ENCODE peak calls at places on chromosomes 13 and 19, in nine cellular contexts. B is choroid plexus epithelial cell, C is AG10803, Y is tibial nerve, P is IMR-90, T is fibroblast of villous mesenchyme, F is Peyer's patch, L is fibroblast of the aortic adventitia, J is transverse colon. K is an unnamed sample.
A peak's percentile ranks its signal among the peaks of the same experiment; 100 is the strongest.

GRCh38 chr13:80235131-80235530 is 105.8 kb downstream of the SPRY2 start:
- DNase-seq in L (no peak), Y (no peak), P (no peak), J (no peak), B (peak; percentile 31), C (no peak), F (no peak), T (peak; percentile 45), K (no peak)

GRCh38 chr19:46798713-46799112 is 10.3 kb upstream of the SLC1A5 start:
- DNase-seq in J (no peak), F (no peak), L (no peak), B (no peak), C (no peak), Y (no peak), T (no peak), P (no peak), K (no peak)

GRCh38 chr13:51518847-51519246 is 65.4 kb upstream of the WDFY2 start:
- DNase-seq in L (no peak), C (peak; percentile 55), B (no peak), P (peak; percentile 40), J (no peak), F (no peak), T (no peak), Y (no peak), K (peak; percentile 55)

GRCh38 chr13:104577029-104577820 is 1511.0 kb upstream of the SLC10A2 start:
- DNase-seq in C (no peak), B (no peak), J (no peak), T (no peak), P (peak; percentile 16), Y (no peak), F (no peak), L (peak; percentile 24), K (no peak)

GRCh38 chr13:46598820-46599180 is 45.8 kb downstream of the LRCH1 start:
- DNase-seq in F (no peak), P (no peak), T (no peak), J (no peak), L (no peak), B (no peak), Y (no peak), C (no peak), K (peak; percentile 28)

GRCh38 chr19:42276821-42277220 is 7.8 kb downstream of the CIC start:
- DNase-seq in B (no peak), P (no peak), L (no peak), J (no peak), T (no peak), C (no peak), Y (no peak), F (no peak), K (peak; percentile 56)

GRCh38 chr19:33394723-33395560 is 21.4 kb downstream of the CEBPG start:
- DNase-seq in J (no peak), L (no peak), T (no peak), P (no peak), F (no peak), Y (no peak), C (peak; percentile 27), B (no peak), K (no peak)

GRCh38 chr19:48539503-48540096 is 12.4 kb upstream of the SULT2B1 start:
- DNase-seq in T (peak; percentile 50), Y (peak; percentile 12), F (no peak), C (peak; percentile 28), B (peak; percentile 54), P (peak; percentile 82), L (peak; percentile 63), J (peak; percentile 61), K (no peak)

GRCh38 chr19:17216058-17216670 is 1.0 kb downstream of the USE1 start:
- DNase-seq in Y (no peak), T (no peak), B (no peak), L (no peak), J (no peak), P (no peak), C (no peak), F (no peak), K (no peak)

GRCh38 chr13:101841687-101842086 is 389.2 kb downstream of the ITGBL1 start:
- DNase-seq in J (no peak), P (no peak), B (no peak), L (no peak), F (no peak), T (no peak), C (no peak), Y (no peak), K (no peak)

GRCh38 chr13:89628567-89628966 is 1718.9 kb upstream of the MIR17HG start:
- DNase-seq in T (no peak), L (no peak), Y (no peak), C (no peak), B (no peak), F (no peak), P (no peak), J (no peak), K (no peak)

GRCh38 chr19:8342316-8342683 is 762 bp downstream of the KANK3 start:
- DNase-seq in C (no peak), F (no peak), P (no peak), Y (no peak), L (no peak), B (no peak), T (no peak), J (no peak), K (no peak)

GRCh38 chr19:8342684-8343482 is at the start of gene KANK3:
- DNase-seq in J (peak; percentile 95), Y (peak; percentile 85), F (peak; percentile 85), T (peak; percentile 97), L (peak; percentile 87), C (peak; percentile 93), B (peak; percentile 97), P (peak; percentile 90), K (peak; percentile 97)

GRCh38 chr19:8338835-8339234 is 4.2 kb downstream of the KANK3 start:
- DNase-seq in T (no peak), B (no peak), P (no peak), J (no peak), F (no peak), Y (no peak), C (no peak), L (no peak), K (no peak)

GRCh38 chr19:8337728-8338127 is 5.3 kb downstream of the KANK3 start:
- DNase-seq in F (no peak), Y (no peak), T (no peak), J (peak; percentile 13), L (no peak), C (no peak), B (no peak), P (no peak), K (no peak)

DNA sequence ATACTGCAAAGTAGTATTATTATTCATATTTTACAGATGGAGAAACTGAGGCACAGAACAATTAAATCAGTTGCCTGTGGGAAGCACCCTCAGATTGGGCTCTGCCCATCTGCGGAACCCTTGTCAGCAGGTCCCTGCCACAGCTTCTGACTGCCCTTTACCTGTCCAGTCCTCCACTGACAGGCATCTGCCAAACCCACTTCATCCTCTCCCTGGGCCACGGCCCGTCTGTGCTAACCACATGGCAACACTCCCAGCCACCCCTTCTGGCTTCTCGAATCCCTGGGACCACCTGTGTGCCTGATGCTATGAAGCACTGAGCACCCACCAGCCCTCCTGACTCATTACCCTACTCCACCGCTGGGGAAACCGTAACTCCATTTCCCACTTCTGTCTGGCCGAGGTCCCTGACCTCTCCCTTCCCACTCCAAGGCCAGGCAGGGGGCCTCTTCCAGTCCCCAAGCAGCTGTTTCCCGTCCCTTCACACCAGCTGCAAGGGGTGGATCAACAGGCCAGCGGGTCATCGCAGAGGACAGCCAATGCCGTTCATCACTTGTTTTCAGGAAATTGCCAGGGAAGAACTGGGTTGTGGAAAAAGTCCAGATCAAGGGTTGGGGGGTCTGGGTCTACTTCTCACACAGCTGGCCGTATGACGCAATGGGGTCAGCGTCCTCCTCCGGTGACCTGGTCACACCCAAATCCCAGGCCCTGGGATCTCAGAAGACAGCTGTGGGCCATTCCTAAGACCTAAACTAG is 2.5 kb downstream of the KANK3 start:
- DNase-seq in L (no peak), J (peak; percentile 30), Y (no peak), B (no peak), C (no peak), T (peak; percentile 96), F (no peak), P (no peak), K (no peak)
- TF ChIP-seq CTCF in L (no peak), J (peak; percentile 7), Y (no peak), B (peak; percentile 42), C (no peak), T (peak; percentile 32), F (peak; percentile 27), P (peak; percentile 13), K (peak; percentile 29)

GRCh38 chr19:4690362-4690761 is 20.2 kb upstream of the MYDGF start:
- DNase-seq in C (no peak), L (no peak), P (no peak), B (no peak), Y (no peak), T (no peak), F (no peak), J (no peak), K (no peak)
- TF ChIP-seq CTCF in C (no peak), L (no peak), P (no peak), B (peak; percentile 33), Y (no peak), T (no peak), F (no peak), J (no peak), K (no peak)

GRCh38 chr13:63403726-63404125 is 1988.1 kb upstream of the PCDH20 start:
- DNase-seq in J (no peak), B (no peak), F (no peak), Y (no peak), C (no peak), L (no peak), T (no peak), P (no peak), K (no peak)
- TF ChIP-seq CTCF in J (no peak), B (no peak), F (no peak), Y (no peak), C (no peak), L (no peak), T (no peak), P (no peak), K (no peak)

DNA sequence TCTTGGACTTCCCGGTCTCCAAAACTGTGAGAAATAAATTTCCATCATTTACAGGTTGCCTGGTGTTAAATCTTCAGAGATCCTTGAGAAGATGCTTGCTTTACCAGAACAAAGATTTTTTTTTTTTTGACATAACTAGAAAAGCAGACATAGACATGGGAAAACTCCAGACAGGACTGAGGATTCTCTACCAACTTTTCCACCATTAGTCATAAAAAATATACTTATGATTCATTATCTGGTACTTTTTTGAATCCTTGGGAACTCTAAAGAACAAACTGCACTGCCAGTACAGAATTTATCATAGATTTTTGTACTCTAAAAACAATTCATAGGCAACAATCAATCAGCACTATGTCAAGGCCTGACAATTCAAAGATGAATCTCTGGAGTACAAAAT is 487.6 kb downstream of the EFNB2 start:
- DNase-seq in P (peak; percentile 17), Y (no peak), L (no peak), B (no peak), T (no peak), C (no peak), J (no peak), F (no peak), K (no peak)
- TF ChIP-seq CTCF in P (no peak), Y (no peak), L (no peak), B (no peak), T (no peak), C (no peak), J (no peak), F (no peak), K (no peak)